ENCODE peak calls at places on chromosomes 3 and 15, in ten cellular contexts. H, Z, B, M, J, Q, D, K, F and C are unnamed samples.
A peak's percentile ranks its signal among the peaks of the same experiment; 100 is the strongest.

GRCh38 chr3:142095866-142096265 is 53.5 kb downstream of the TFDP2 start:
- DNase-seq in H (no peak), Z (no peak), B (no peak), M (no peak), J (no peak), Q (no peak), D (no peak), K (no peak), F (no peak), C (no peak)

GRCh38 chr15:77569647-77570186 is 63.0 kb downstream of the LINGO1 start:
- DNase-seq in H (no peak), Z (no peak), B (no peak), M (no peak), J (peak; percentile 62), Q (no peak), D (no peak), K (no peak), F (peak; percentile 92), C (no peak)

GRCh38 chr3:134085034-134085775 is 55.5 kb upstream of the SLCO2A1 start:
- DNase-seq in H (no peak), Z (no peak), B (no peak), M (peak; percentile 47), J (no peak), Q (no peak), D (no peak), K (no peak), F (no peak), C (no peak)

GRCh38 chr3:72301779-72302178 is 516.8 kb upstream of the PROK2 start:
- DNase-seq in H (no peak), Z (no peak), B (no peak), M (no peak), J (no peak), Q (no peak), D (no peak), K (no peak), F (no peak), C (no peak)

GRCh38 chr15:91252756-91253155 is 152.7 kb downstream of the SV2B start:
- DNase-seq in H (no peak), Z (no peak), B (no peak), M (no peak), J (no peak), Q (no peak), D (no peak), K (no peak), F (no peak), C (no peak)

GRCh38 chr3:44110643-44111042 is 131.0 kb upstream of the TOPAZ1 start:
- DNase-seq in H (no peak), Z (no peak), B (no peak), M (no peak), J (no peak), Q (no peak), D (no peak), K (no peak), F (peak; percentile 13), C (peak; percentile 3)

GRCh38 chr15:29854413-29854812 is 32.1 kb upstream of the TJP1 start:
- DNase-seq in H (no peak), Z (no peak), B (no peak), M (peak; percentile 78), J (no peak), Q (no peak), D (no peak), K (no peak), F (no peak), C (no peak)

GRCh38 chr15:52733696-52734255 is 54.6 kb upstream of the ATOSA start:
- DNase-seq in H (no peak), Z (no peak), B (no peak), M (no peak), J (no peak), Q (no peak), D (no peak), K (no peak), F (peak; percentile 23), C (peak; percentile 54)

GRCh38 chr3:141402476-141403171 is 34.3 kb downstream of the ZBTB38 start:
- DNase-seq in H (peak; percentile 84), Z (peak; percentile 62), B (peak; percentile 65), M (peak; percentile 83), J (peak; percentile 50), Q (peak; percentile 59), D (peak; percentile 71), K (no peak), F (peak; percentile 62), C (peak; percentile 65)

GRCh38 chr3:29708884-29709283 is 428.0 kb downstream of the RBMS3 start:
- DNase-seq in H (no peak), Z (no peak), B (no peak), M (no peak), J (no peak), Q (no peak), D (no peak), K (no peak), F (no peak), C (no peak)

GRCh38 chr3:5195605-5196004 is 8.1 kb downstream of the EDEM1 start:
- DNase-seq in H (no peak), Z (no peak), B (no peak), M (peak; percentile 56), J (peak; percentile 88), Q (peak; percentile 63), D (no peak), K (no peak), F (no peak), C (no peak)

GRCh38 chr3:56468184-56469106 is at the start of gene ERC2:
- DNase-seq in H (peak; percentile 96), Z (peak; percentile 46), B (no peak), M (peak; percentile 55), J (no peak), Q (no peak), D (peak; percentile 92), K (peak; percentile 67), F (peak; percentile 85), C (peak; percentile 76)

GRCh38 chr15:82571722-82572222 is 31.5 kb upstream of the RPS17 start:
- DNase-seq in H (peak; percentile 78), Z (peak; percentile 90), B (no peak), M (peak; percentile 70), J (no peak), Q (peak; percentile 3), D (peak; percentile 63), K (peak; percentile 55), F (peak; percentile 84), C (peak; percentile 95)

GRCh38 chr3:64568895-64569509 is 118.8 kb downstream of the ADAMTS9 start:
- DNase-seq in H (no peak), Z (no peak), B (no peak), M (no peak), J (no peak), Q (no peak), D (no peak), K (no peak), F (no peak), C (no peak)

GRCh38 chr3:2547049-2547448 is 448.4 kb downstream of the CNTN4 start:
- DNase-seq in H (no peak), Z (no peak), B (no peak), M (no peak), J (no peak), Q (no peak), D (no peak), K (no peak), F (no peak), C (no peak)

GRCh38 chr15:75900577-75900976 is 3.1 kb upstream of the FBXO22 start:
- DNase-seq in H (no peak), Z (no peak), B (no peak), M (no peak), J (no peak), Q (no peak), D (no peak), K (no peak), F (no peak), C (no peak)

GRCh38 chr3:185365281-185366211 is 2.6 kb downstream of the MAP3K13 start:
- DNase-seq in H (no peak), Z (peak; percentile 20), B (no peak), M (no peak), J (no peak), Q (no peak), D (peak; percentile 23), K (no peak), F (peak; percentile 54), C (no peak)

GRCh38 chr3:17055374-17056276 is 170.9 kb downstream of the PLCL2 start:
- DNase-seq in H (no peak), Z (no peak), B (no peak), M (peak; percentile 42), J (no peak), Q (no peak), D (no peak), K (no peak), F (peak; percentile 17), C (no peak)

GRCh38 chr3:106086636-106087035 is 217.8 kb upstream of the CBLB start:
- DNase-seq in H (no peak), Z (no peak), B (no peak), M (no peak), J (no peak), Q (no peak), D (no peak), K (no peak), F (no peak), C (no peak)

GRCh38 chr3:169562988-169563774 is 100.3 kb downstream of the MECOM start:
- DNase-seq in H (no peak), Z (no peak), B (no peak), M (no peak), J (peak; percentile 4), Q (no peak), D (no peak), K (no peak), F (no peak), C (peak; percentile 10)